ENCODE peak calls at places on chromosomes 3 and 15, in five cellular contexts. X is anterior cingulate cortex; V is stimulated activated CD4-positive, alpha-beta T cell treated with anti-CD3 and anti-CD28 coated beads, Interleukin-1b, Interleukin-23, amount 100 ng/mL, for 4 hours; D is GDM1; R is adrenal gland. H is an unnamed sample.

GRCh38 chr3:139721370-139721769 is 43.6 kb upstream of the NMNAT3 start:
- DNase-seq in X (no peak), R (no peak), V (no peak), D (no peak), H (no peak)

GRCh38 chr15:66766282-66767228 is 64.5 kb downstream of the SMAD6 start:
- DNase-seq in X (no peak), R (no peak), V (no peak), D (no peak), H (no peak)

GRCh38 chr3:150114873-150115570 is 144.3 kb upstream of the PFN2 start:
- DNase-seq in V (no peak), R (no peak), D (no peak), X (no peak), H (no peak)

GRCh38 chr3:29494305-29495036 is 213.6 kb downstream of the RBMS3 start:
- DNase-seq in D (no peak), X (no peak), V (no peak), R (no peak), H (no peak)

GRCh38 chr15:29127506-29128430 is 141.9 kb downstream of the NSMCE3 start:
- DNase-seq in R (no peak), V (no peak), X (no peak), D (no peak), H (no peak)

GRCh38 chr15:70505411-70505919 is 257.9 kb downstream of the UACA start:
- DNase-seq in D (peak; percentile 20), R (peak; percentile 37), X (no peak), V (no peak), H (no peak)

GRCh38 chr15:83292317-83292716 is 7.9 kb upstream of the BNC1 start:
- DNase-seq in V (no peak), D (no peak), X (no peak), R (no peak), H (no peak)

GRCh38 chr3:124168271-124168670 is 176.3 kb upstream of the ROPN1 start:
- DNase-seq in D (no peak), X (no peak), R (peak; percentile 17), V (no peak), H (no peak)

GRCh38 chr3:58025824-58026579 is 17.8 kb downstream of the FLNB start:
- DNase-seq in R (peak; percentile 68), D (no peak), X (no peak), V (no peak), H (no peak)

GRCh38 chr3:120203016-120203415 is 82.0 kb downstream of the GPR156 start:
- DNase-seq in X (no peak), R (peak; percentile 69), D (no peak), V (no peak), H (no peak)

GRCh38 chr3:66469220-66469640 is 31.6 kb downstream of the LRIG1 start:
- DNase-seq in V (no peak), D (no peak), R (no peak), X (no peak), H (no peak)

GRCh38 chr15:85044251-85044853 is 62.7 kb downstream of the PDE8A start:
- DNase-seq in V (peak; percentile 23), R (peak; percentile 66), D (peak; percentile 41), X (no peak), H (no peak)

GRCh38 chr3:151912041-151912440 is 38.6 kb downstream of the SUCNR1 start:
- DNase-seq in V (no peak), X (no peak), R (no peak), D (no peak), H (no peak)

GRCh38 chr3:8619548-8619947 is 25.1 kb downstream of the SSUH2 start:
- DNase-seq in V (no peak), R (no peak), D (no peak), X (no peak), H (no peak)

GRCh38 chr3:187931111-187931510 is 185.8 kb upstream of the BCL6 start:
- DNase-seq in X (no peak), D (no peak), R (no peak), V (no peak), H (no peak)

GRCh38 chr15:42385206-42385979 is 26.1 kb downstream of the CAPN3 start:
- DNase-seq in D (peak; percentile 56), R (no peak), X (no peak), V (no peak), H (no peak)

GRCh38 chr15:40594429-40594836 is 384 bp downstream of the KNL1 start:
- DNase-seq in X (no peak), V (no peak), D (no peak), R (peak; percentile 58), H (no peak)

GRCh38 chr15:95875141-95875643 is 455.3 kb upstream of the NR2F2 start:
- DNase-seq in R (no peak), V (no peak), X (no peak), D (no peak), H (no peak)

GRCh38 chr3:172750069-172750367 is 508 bp upstream of the ECT2 start:
- DNase-seq in V (no peak), X (no peak), D (no peak), R (no peak), H (no peak)

GRCh38 chr3:10556312-10556711 is 50.9 kb upstream of the ATP2B2 start:
- DNase-seq in X (no peak), D (no peak), V (no peak), R (no peak), H (no peak)

GRCh38 chr15:24676431-24676830 is 856 bp downstream of the NPAP1 start:
- DNase-seq in X (no peak), R (no peak), V (no peak), D (no peak), H (no peak)

GRCh38 chr3:24388611-24389010 is 106.0 kb downstream of the THRB start:
- DNase-seq in D (no peak), X (no peak), V (no peak), R (no peak), H (no peak)

GRCh38 chr3:76585794-76586392 is 454.0 kb upstream of the ROBO2 start:
- DNase-seq in X (no peak), R (no peak), D (no peak), V (no peak), H (no peak)

GRCh38 chr3:134312072-134312872 is 61.6 kb upstream of the RYK start:
- DNase-seq in D (no peak), R (no peak), V (no peak), X (no peak), H (no peak)

GRCh38 chr15:78551902-78552301 is 11.7 kb downstream of the PSMA4 start:
- DNase-seq in X (no peak), V (no peak), D (no peak), R (no peak), H (no peak)

GRCh38 chr15:91113036-91113435 is 13.0 kb downstream of the SV2B start:
- DNase-seq in V (no peak), D (no peak), X (no peak), R (no peak), H (no peak)